ENCODE peak calls at places on chromosomes 11 and 22, in six cellular contexts. A is HCT116, Z is hepatocyte, P is SK-N-SH, J is MM.1S, N is OCI-LY7. H is an unnamed sample.

GRCh38 chr22:28943501-28943879 is 60.1 kb downstream of the ZNRF3 start:
- DNase-seq in A (no peak), Z (no peak), P (no peak), J (no peak), N (peak), H (no peak)

GRCh38 chr11:64844330-64845124 is at the start of gene CDC42BPG:
- DNase-seq in A (peak), Z (peak), P (peak), J (peak), N (peak), H (peak)

GRCh38 chr11:23236846-23237550 is 376.7 kb upstream of the CCDC179 start:
- DNase-seq in A (no peak), Z (no peak), P (no peak), J (no peak), N (no peak), H (no peak)

GRCh38 chr11:19441752-19442553 is 201.2 kb upstream of the E2F8 start:
- DNase-seq in A (peak), Z (peak), P (peak), J (peak), N (peak), H (no peak)

GRCh38 chr11:91173701-91174100 is 950.9 kb upstream of the CHORDC1 start:
- DNase-seq in A (no peak), Z (no peak), P (no peak), J (no peak), N (no peak), H (no peak)

GRCh38 chr11:72223615-72224586 is 666 bp upstream of the INPPL1 start:
- DNase-seq in A (peak), Z (peak), P (peak), J (peak), N (peak), H (peak)

GRCh38 chr22:35313311-35314121 is 13.8 kb downstream of the TOM1 start:
- DNase-seq in A (no peak), Z (peak), P (no peak), J (no peak), N (no peak), H (no peak)

GRCh38 chr11:73312036-73312435 is 4.0 kb downstream of the ARHGEF17 start:
- DNase-seq in A (no peak), Z (no peak), P (no peak), J (no peak), N (no peak), H (no peak)

GRCh38 chr11:63912678-63913077 is 4.3 kb downstream of the RCOR2 start:
- DNase-seq in A (no peak), Z (no peak), P (no peak), J (no peak), N (no peak), H (no peak)

GRCh38 chr11:54558407-54558806 is 45.4 kb downstream of the OR4C46 start:
- DNase-seq in A (no peak), Z (no peak), P (no peak), J (no peak), N (peak), H (no peak)

GRCh38 chr22:46103181-46103580 is 47.1 kb upstream of the PPARA start:
- DNase-seq in A (no peak), Z (no peak), P (no peak), J (no peak), N (no peak), H (no peak)

GRCh38 chr11:112588252-112588668 is 327.6 kb upstream of the PLET1 start:
- DNase-seq in A (peak), Z (peak), P (peak), J (peak), N (peak), H (peak)

GRCh38 chr11:133347988-133348387 is 184.3 kb downstream of the OPCML start:
- DNase-seq in A (no peak), Z (no peak), P (no peak), J (no peak), N (no peak), H (no peak)

GRCh38 chr11:73637012-73637411 is 9.4 kb upstream of the PLEKHB1 start:
- DNase-seq in A (no peak), Z (no peak), P (no peak), J (no peak), N (no peak), H (no peak)

GRCh38 chr11:87560352-87560751 is 522.6 kb downstream of the TMEM135 start:
- DNase-seq in A (no peak), Z (no peak), P (no peak), J (no peak), N (no peak), H (no peak)

GRCh38 chr11:44865866-44866272 is 84.8 kb downstream of the TP53I11 start:
- DNase-seq in A (no peak), Z (no peak), P (peak), J (no peak), N (no peak), H (peak)

GRCh38 chr11:75873417-75874148 is 58.6 kb downstream of the UVRAG start:
- DNase-seq in A (no peak), Z (no peak), P (no peak), J (no peak), N (peak), H (peak)

GRCh38 chr11:103294516-103294915 is 185.3 kb downstream of the DYNC2H1 start:
- DNase-seq in A (no peak), Z (no peak), P (no peak), J (no peak), N (no peak), H (no peak)

GRCh38 chr22:44351685-44352377 is 39.1 kb upstream of the SHISAL1 start:
- DNase-seq in A (no peak), Z (peak), P (peak), J (no peak), N (no peak), H (peak)

GRCh38 chr11:125489166-125489565 is 6.9 kb downstream of the FEZ1 start:
- DNase-seq in A (no peak), Z (no peak), P (no peak), J (peak), N (no peak), H (no peak)
- TF ChIP-seq EZH2phosphoT487 in A (no peak), Z (no peak), P (no peak), J (no peak), N (no peak), H (no peak)

DNA sequence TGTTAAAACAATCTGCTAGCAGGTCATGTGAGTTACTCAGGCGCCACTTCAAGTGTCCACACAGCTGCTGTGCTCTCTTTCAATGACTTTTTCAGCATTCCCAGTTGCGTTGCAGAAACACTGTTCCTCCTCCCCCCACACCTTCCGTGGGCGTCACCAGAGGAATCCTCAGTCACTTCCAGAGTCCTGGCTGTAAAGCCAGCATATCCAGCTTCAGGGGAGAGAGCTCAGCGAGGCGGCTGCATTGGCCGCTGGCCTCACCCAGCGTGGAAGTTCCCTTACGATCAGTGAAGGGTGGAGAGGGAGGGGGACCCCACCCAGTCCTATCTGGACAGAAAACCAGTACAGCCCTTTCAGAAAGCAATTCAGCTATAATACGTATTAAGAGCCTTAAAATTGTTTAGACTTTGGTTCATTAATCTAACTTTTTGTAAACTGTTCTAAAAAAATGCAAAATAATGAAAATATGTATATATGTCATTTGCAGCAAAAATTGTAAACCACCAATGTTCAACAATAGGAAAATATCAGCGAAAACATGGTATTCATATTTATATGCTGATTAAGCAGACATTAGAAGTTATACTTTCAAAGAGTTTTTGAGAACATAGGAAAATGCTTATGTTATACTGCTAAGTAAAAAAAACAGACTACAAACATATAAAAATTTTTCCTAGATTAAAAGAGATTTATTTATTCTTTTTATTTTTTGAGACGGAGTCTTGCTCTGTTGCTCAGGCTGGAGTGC is 2.8 kb upstream of the ANO9 start:
- DNase-seq in A (no peak), Z (peak), P (no peak), J (no peak), N (no peak), H (no peak)
- TF ChIP-seq EZH2phosphoT487 in A (no peak), Z (no peak), P (no peak), J (no peak), N (no peak), H (no peak)

DNA sequence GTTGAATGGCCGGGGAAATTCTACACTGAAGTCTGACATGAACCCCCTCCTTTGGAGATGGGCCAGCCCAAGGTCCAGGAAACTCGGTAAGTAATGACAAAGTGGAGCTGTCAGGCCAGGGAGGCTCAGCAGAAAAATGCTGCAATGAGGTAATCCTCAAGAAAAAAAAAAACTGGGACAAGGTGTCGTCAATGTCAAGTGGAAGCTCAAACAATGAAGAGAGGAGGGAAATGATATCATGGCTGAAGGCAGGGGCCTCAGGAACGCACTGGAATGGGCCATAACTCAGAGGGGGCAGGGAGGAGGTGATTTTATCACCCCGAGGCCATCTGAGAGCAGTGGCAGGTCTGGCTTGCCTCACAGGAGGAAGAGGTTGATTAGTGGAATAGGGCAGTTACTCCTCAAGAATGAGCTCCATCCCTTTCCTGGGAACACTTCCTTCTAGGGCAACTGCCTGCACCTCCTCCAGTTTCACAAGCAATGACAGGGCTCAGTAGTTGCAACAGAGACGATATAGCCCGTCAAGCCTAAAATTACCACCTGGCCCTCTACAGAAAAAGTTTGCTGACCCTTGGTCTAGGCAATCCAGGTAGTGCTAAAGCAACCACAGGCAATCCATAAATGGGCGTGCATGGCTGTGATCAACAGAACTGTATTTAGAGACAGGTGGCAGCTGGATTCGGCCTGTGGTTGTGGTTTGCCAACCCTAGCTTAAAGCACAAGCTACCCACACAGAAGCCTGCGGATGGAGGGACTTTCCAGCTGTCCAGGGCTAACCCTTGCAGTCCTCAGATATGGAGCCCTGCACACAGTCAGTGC is 65.2 kb downstream of the FBXO7 start:
- DNase-seq in A (no peak), Z (peak), P (no peak), J (peak), N (no peak), H (no peak)
- TF ChIP-seq EZH2phosphoT487 in A (no peak), Z (no peak), P (no peak), J (no peak), N (no peak), H (no peak)

GRCh38 chr11:69601346-69601975 is 39.5 kb upstream of the CCND1 start:
- DNase-seq in A (no peak), Z (peak), P (no peak), J (no peak), N (no peak), H (no peak)

GRCh38 chr11:69599502-69599901 is 41.5 kb upstream of the CCND1 start:
- DNase-seq in A (no peak), Z (no peak), P (no peak), J (no peak), N (no peak), H (peak)

GRCh38 chr11:69594481-69594880 is 46.5 kb upstream of the CCND1 start:
- DNase-seq in A (no peak), Z (no peak), P (no peak), J (no peak), N (no peak), H (no peak)

GRCh38 chr11:69595805-69596665 is 44.9 kb upstream of the CCND1 start:
- DNase-seq in A (no peak), Z (no peak), P (no peak), J (no peak), N (no peak), H (no peak)

GRCh38 chr11:69598147-69598546 is 42.8 kb upstream of the CCND1 start:
- DNase-seq in A (no peak), Z (no peak), P (peak), J (no peak), N (peak), H (no peak)
- TF ChIP-seq EZH2phosphoT487 in A (no peak), Z (no peak), P (no peak), J (no peak), N (no peak), H (no peak)

GRCh38 chr11:2300936-2301630 is 635 bp downstream of the C11orf21 start:
- DNase-seq in A (no peak), Z (no peak), P (no peak), J (no peak), N (no peak), H (no peak)
- TF ChIP-seq EZH2phosphoT487 in A (no peak), Z (no peak), P (no peak), J (no peak), N (no peak), H (no peak)

GRCh38 chr22:18024956-18025720 is 777 bp upstream of the MICAL3 start:
- DNase-seq in A (no peak), Z (no peak), P (peak), J (no peak), N (peak), H (no peak)

GRCh38 chr22:18023509-18024275 is 669 bp downstream of the MICAL3 start:
- DNase-seq in A (peak), Z (peak), P (peak), J (peak), N (peak), H (peak)

GRCh38 chr22:18021431-18021830 is 2.9 kb downstream of the MICAL3 start:
- DNase-seq in A (no peak), Z (no peak), P (no peak), J (no peak), N (no peak), H (no peak)

GRCh38 chr22:18022851-18023250 is 1.5 kb downstream of the MICAL3 start:
- DNase-seq in A (no peak), Z (no peak), P (no peak), J (no peak), N (no peak), H (no peak)

DNA sequence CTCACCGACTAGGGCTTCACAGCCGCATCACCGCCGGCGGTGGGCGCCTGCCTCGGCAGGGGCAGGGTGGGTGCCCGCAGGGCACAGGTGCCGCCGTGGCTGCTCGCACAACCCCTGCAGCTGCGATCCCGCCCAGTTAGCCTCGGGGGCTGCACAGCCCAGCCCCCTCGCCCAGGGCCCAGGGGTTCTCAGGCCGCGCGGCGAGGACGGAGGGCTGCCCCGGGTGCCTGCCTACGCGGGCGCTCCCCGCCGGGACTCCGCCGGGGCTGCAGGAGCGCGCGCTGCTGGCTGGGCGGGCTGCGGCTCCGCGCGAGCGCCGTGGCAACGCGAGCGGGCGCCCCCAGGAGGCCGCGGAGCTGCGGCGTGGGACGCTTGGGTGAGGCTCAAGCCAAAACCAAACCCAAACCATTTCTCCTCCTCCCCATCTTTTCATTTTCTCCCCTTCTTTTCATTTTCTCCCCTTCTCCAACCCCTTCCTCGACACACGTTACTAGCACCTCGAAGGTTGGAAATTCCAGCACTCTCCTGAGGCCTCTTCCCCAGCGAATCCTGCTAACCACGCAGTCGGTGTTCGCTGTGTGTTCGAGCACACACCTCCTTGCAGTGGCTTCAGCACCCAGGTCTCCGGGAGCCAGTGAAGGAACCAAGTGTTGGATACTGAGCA is at the start of gene MICAL3:
- DNase-seq in A (peak), Z (peak), P (peak), J (peak), N (peak), H (peak)
- TF ChIP-seq EZH2phosphoT487 in A (no peak), Z (no peak), P (no peak), J (no peak), N (no peak), H (peak)

GRCh38 chr22:50733521-50734342 is 4.3 kb upstream of the ACR start:
- DNase-seq in A (no peak), Z (no peak), P (peak), J (peak), N (no peak), H (peak)
- TF ChIP-seq EZH2phosphoT487 in A (no peak), Z (no peak), P (no peak), J (no peak), N (no peak), H (no peak)

DNA sequence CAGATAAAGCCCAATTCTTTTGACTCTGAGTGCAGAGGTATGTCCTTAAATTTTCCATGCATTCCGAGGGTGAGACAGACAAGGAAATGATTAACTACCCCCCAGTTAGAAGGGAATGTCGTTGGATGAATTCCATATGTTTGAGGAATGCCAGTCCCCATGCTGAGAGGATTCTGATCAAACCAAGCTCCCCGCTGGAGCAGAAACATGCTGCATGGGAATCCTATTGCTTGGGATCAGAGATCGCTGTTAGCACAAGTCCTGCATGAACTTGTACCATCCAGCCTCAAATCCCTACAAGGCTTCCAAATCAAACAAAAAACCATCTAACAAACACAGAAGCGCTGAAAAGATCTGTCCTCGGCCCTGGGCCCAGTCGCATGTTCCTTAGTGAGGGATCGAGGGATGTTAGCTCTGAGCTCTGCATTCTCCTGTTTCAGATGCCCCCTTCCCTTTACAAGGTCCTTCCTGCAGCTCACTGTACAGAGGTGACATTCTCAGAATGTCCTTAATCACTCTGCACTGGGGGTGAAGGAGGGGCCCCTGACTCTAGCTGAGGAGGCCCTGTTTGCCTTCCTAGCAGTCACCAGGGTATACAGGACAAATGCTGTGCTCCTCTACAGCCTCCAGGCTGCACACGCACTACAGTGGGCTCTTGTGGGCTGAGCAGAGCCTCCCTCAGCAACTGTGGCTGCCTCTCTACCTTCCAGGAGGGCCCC is 353.4 kb downstream of the TENM4 start:
- DNase-seq in A (no peak), Z (peak), P (peak), J (no peak), N (no peak), H (peak)
- TF ChIP-seq EZH2phosphoT487 in A (no peak), Z (no peak), P (no peak), J (no peak), N (no peak), H (no peak)

GRCh38 chr11:119318240-119319135 is 1.6 kb upstream of the MCAM start:
- DNase-seq in A (no peak), Z (no peak), P (peak), J (no peak), N (peak), H (peak)
- TF ChIP-seq EZH2phosphoT487 in A (no peak), Z (no peak), P (no peak), J (no peak), N (no peak), H (no peak)